ENCODE peak calls at places on chromosome 13, in six cellular contexts. G is fibroblast of the aortic adventitia; U is sigmoid colon; J is CD8-positive, alpha-beta memory T cell; I is left lung; Z is pancreas. D is an unnamed sample.

GRCh38 chr13:56917966-56918365 is 222.8 kb upstream of the PRR20A start:
- DNase-seq in U (no peak), I (no peak), G (no peak), J (no peak), Z (no peak), D (no peak)

GRCh38 chr13:110557610-110558305 is 3.8 kb downstream of the RAB20 start:
- DNase-seq in U (peak), G (no peak), J (no peak), I (peak), Z (peak), D (no peak)

GRCh38 chr13:24709186-24709913 is 29.1 kb downstream of the ATP12A start:
- DNase-seq in U (no peak), J (peak), Z (no peak), G (no peak), I (no peak), D (peak)

GRCh38 chr13:49546559-49546958 is 38.8 kb downstream of the RCBTB1 start:
- DNase-seq in Z (no peak), U (no peak), G (no peak), I (no peak), J (no peak), D (no peak)

GRCh38 chr13:55516610-55517009 is 1624.1 kb upstream of the PRR20A start:
- DNase-seq in U (no peak), J (no peak), Z (no peak), G (no peak), I (no peak), D (no peak)

GRCh38 chr13:77779461-77780272 is 82.2 kb downstream of the SLAIN1 start:
- DNase-seq in I (peak), G (peak), Z (no peak), J (no peak), U (no peak), D (peak)

GRCh38 chr13:84050551-84050950 is 168.3 kb upstream of the SLITRK1 start:
- DNase-seq in I (no peak), Z (no peak), U (no peak), G (no peak), J (no peak), D (no peak)

GRCh38 chr13:44277459-44277858 is 96.2 kb upstream of the SERP2 start:
- DNase-seq in Z (no peak), J (no peak), U (no peak), G (no peak), I (no peak), D (no peak)

GRCh38 chr13:109586509-109587346 is 199.7 kb downstream of the IRS2 start:
- DNase-seq in Z (no peak), I (no peak), G (no peak), U (no peak), J (no peak), D (no peak)

GRCh38 chr13:105573134-105573533 is 962.3 kb downstream of the EFNB2 start:
- DNase-seq in U (no peak), I (no peak), G (no peak), J (no peak), Z (no peak), D (no peak)

GRCh38 chr13:30318026-30318425 is 10.7 kb upstream of the KATNAL1 start:
- DNase-seq in J (no peak), G (peak), U (no peak), Z (no peak), I (no peak), D (no peak)

DNA sequence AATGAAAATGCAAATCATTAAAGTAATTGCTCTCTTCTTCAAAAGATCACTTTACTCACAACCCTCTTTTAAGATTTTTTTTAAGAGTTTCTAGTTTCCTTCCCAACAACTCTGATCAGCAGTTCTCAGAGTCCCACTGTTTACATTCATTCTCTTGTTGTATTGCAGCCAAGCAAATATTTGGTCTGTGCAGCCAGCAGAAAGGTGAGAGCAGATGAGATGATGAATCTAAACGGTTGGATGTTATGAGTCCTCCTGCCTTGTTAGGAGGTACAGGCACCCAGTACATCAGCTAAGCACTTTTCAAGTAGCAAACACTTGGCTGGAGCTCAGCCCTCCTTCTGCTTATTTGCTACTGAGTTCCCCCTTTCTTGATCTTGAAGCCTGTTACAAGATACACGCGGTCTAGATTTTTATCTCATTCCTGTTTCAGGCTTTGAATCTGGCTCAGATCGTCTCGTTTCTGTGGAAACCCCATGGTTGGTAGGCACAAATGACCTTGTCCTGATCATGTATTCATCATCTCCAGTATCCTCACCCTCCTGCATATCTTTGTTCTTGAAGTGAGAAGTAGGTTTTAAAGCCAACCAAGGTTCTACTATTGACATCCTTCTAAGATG is 300.7 kb downstream of the DCT start:
- DNase-seq in U (no peak), G (no peak), Z (no peak), J (no peak), I (no peak), D (no peak)
- H3K4me3 ChIP-seq in U (no peak), G (no peak), Z (no peak), J (no peak), I (no peak), D (no peak)

GRCh38 chr13:33202644-33203169 is 82.8 kb downstream of the STARD13 start:
- DNase-seq in I (no peak), U (no peak), J (no peak), G (no peak), Z (no peak), D (no peak)
- H3K4me3 ChIP-seq in I (no peak), U (no peak), J (no peak), G (no peak), Z (no peak), D (no peak)

GRCh38 chr13:74287672-74288169 is 153.5 kb upstream of the KLF12 start:
- DNase-seq in I (peak), G (peak), U (peak), J (peak), Z (peak), D (peak)

GRCh38 chr13:74290324-74290773 is 156.1 kb upstream of the KLF12 start:
- DNase-seq in U (no peak), Z (peak), I (no peak), J (no peak), G (peak), D (peak)

GRCh38 chr13:74289130-74289529 is 154.9 kb upstream of the KLF12 start:
- DNase-seq in U (no peak), Z (no peak), J (no peak), G (no peak), I (no peak), D (no peak)

GRCh38 chr13:74289861-74290260 is 155.7 kb upstream of the KLF12 start:
- DNase-seq in I (no peak), U (no peak), J (no peak), G (no peak), Z (no peak), D (no peak)

DNA sequence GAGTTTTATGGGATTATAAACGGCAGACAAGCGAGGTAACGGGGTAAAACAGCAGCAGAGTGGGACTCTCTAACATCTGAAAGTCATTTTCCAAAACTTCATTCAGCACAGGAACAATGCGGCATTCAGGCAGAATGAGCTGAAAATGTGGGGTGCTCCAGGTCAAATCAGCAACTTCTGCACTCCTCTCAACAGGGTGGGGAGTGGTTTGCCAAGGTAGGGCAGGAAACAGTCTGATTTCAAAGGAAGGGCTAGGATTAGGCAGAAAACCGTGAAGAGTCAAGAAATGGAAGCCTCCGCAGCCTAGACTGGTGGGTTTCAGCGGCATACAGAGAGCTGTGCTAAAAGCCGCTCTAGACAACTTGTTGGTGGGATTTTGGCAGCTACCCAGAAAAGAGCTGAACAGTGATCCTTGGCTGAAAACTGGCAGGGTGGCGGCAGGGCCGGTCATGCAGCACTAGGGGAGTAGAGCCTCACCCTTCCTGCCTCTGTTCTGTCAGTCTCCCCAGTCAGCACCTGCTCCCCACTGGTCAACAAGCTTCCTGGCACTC is 154.2 kb upstream of the KLF12 start:
- DNase-seq in I (no peak), J (peak), U (peak), G (no peak), Z (no peak), D (no peak)
- H3K4me3 ChIP-seq in I (no peak), J (peak), U (peak), G (peak), Z (peak), D (peak)

DNA sequence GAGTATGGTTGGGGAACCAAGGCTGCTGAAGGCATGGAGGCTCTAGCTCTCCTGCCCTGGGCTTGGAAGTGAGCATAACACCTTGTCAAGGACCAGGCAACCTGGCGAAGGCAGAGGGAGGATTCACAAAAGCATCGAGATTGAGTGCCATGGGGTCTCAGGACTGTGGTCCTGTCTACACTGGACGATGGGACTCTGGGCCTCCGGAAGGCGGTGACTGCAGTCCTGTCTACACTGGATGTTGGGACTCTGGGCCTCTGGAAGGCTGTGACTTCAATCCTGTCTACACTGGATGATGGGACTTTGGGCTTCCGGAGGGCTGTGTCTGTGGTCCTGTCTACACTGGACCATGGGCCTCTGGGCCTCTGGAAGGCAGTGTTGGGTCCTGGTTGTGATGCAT is 290.4 kb downstream of the TEX29 start:
- DNase-seq in U (no peak), G (no peak), J (no peak), Z (no peak), I (no peak), D (no peak)
- H3K4me3 ChIP-seq in U (no peak), G (no peak), J (no peak), Z (no peak), I (no peak), D (no peak)

GRCh38 chr13:39035799-39036198 is 2.1 kb downstream of the PROSER1 start:
- DNase-seq in G (no peak), J (no peak), U (no peak), I (no peak), Z (no peak), D (no peak)

GRCh38 chr13:39037410-39037879 is 444 bp downstream of the PROSER1 start:
- DNase-seq in J (no peak), I (no peak), U (peak), G (no peak), Z (no peak), D (no peak)

GRCh38 chr13:39034085-39034484 is 3.8 kb downstream of the PROSER1 start:
- DNase-seq in G (no peak), Z (no peak), I (no peak), J (no peak), U (no peak), D (no peak)

GRCh38 chr13:39036212-39036611 is 1.7 kb downstream of the PROSER1 start:
- DNase-seq in U (no peak), I (no peak), G (peak), J (no peak), Z (no peak), D (no peak)

GRCh38 chr13:39035204-39035603 is 2.7 kb downstream of the PROSER1 start:
- DNase-seq in U (no peak), J (no peak), G (no peak), I (no peak), Z (no peak), D (no peak)
- H3K4me3 ChIP-seq in U (no peak), J (peak), G (peak), I (peak), Z (peak), D (no peak)

GRCh38 chr13:90008707-90009149 is 1338.8 kb upstream of the MIR17HG start:
- DNase-seq in J (no peak), I (no peak), G (no peak), U (no peak), Z (no peak), D (no peak)
- H3K4me3 ChIP-seq in J (no peak), I (no peak), G (no peak), U (no peak), Z (no peak), D (no peak)

DNA sequence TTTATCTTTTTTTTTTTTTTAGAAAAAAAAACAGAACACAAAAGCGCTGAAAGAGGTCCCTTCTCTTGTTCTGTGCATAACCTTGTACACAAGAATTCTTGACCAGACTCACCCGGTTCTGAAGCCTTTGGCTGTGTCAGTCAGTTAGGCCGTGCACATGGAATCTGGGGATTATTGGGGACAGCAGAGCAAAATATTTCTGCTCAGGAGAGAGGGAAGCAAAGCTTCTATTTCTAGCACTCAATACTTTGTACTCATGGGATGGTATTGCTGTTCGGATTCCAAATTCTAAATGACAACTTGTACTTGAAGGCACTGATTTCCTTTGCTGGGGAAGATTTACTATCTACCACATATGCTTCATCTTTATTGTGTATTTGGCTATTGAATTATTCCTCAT is 272.7 kb downstream of the NHLRC3 start:
- DNase-seq in J (no peak), I (no peak), G (no peak), U (no peak), Z (no peak), D (no peak)
- H3K4me3 ChIP-seq in J (no peak), I (no peak), G (no peak), U (no peak), Z (no peak), D (no peak)

GRCh38 chr13:90797335-90797734 is 550.2 kb upstream of the MIR17HG start:
- DNase-seq in G (no peak), J (no peak), U (no peak), I (no peak), Z (no peak), D (no peak)

GRCh38 chr13:90787007-90787406 is 560.5 kb upstream of the MIR17HG start:
- DNase-seq in Z (no peak), I (no peak), U (no peak), G (no peak), J (no peak), D (no peak)

GRCh38 chr13:90793261-90793785 is 554.2 kb upstream of the MIR17HG start:
- DNase-seq in Z (no peak), G (no peak), J (no peak), U (no peak), I (no peak), D (no peak)

DNA sequence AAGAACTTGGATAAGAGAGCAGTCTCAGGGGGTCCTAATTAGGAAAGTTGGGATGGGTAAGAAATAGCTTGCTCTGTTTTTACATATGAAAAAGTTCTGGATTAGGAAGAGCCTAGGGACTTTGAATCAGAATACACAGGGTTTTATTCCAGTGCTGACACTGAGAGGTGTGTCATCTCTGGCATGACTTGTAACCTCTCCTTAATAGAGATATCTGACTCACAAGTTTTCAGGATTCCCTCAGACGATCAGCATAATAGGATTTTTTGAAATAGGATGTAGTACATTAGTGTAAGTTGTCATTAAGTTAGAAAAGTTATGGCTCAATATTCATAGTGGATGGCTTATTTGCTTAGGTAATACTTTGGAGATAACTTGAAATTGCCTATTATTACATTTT is 555.2 kb upstream of the MIR17HG start:
- DNase-seq in J (no peak), G (no peak), I (no peak), U (no peak), Z (no peak), D (no peak)
- H3K4me3 ChIP-seq in J (no peak), G (no peak), I (no peak), U (no peak), Z (no peak), D (no peak)